ENCODE peak calls at places on chromosome 7, in six cellular contexts. W, H, P, Y, T and F are unnamed samples.

GRCh38 chr7:69635572-69636190 is 37.4 kb downstream of the AUTS2 start:
- DNase-seq in Y (no peak), P (no peak), W (no peak), H (no peak), T (no peak), F (no peak)

GRCh38 chr7:132225216-132226030 is 350.8 kb downstream of the PLXNA4 start:
- DNase-seq in H (peak), T (no peak), W (no peak), P (peak), Y (no peak), F (no peak)

GRCh38 chr7:138907849-138908248 is 73.3 kb downstream of the KIAA1549 start:
- DNase-seq in W (no peak), T (no peak), H (no peak), Y (no peak), P (no peak), F (no peak)

GRCh38 chr7:111138196-111138569 is 47.3 kb downstream of the LRRN3 start:
- DNase-seq in T (no peak), P (no peak), H (no peak), Y (no peak), W (no peak), F (no peak)

GRCh38 chr7:14761506-14762296 is 140.8 kb downstream of the DGKB start:
- DNase-seq in H (no peak), T (no peak), Y (no peak), W (peak), P (no peak), F (no peak)

GRCh38 chr7:29937132-29937531 is 52.5 kb downstream of the SCRN1 start:
- DNase-seq in Y (no peak), T (no peak), W (no peak), P (no peak), H (no peak), F (no peak)

GRCh38 chr7:26155531-26156375 is 3.8 kb downstream of the NFE2L3 start:
- DNase-seq in P (no peak), W (no peak), T (no peak), Y (peak), H (peak), F (no peak)

GRCh38 chr7:129494041-129494440 is 8.3 kb upstream of the SMKR1 start:
- DNase-seq in W (no peak), H (no peak), T (no peak), P (no peak), Y (no peak), F (no peak)

GRCh38 chr7:91164948-91165845 is 99.0 kb upstream of the FZD1 start:
- DNase-seq in Y (no peak), H (no peak), P (no peak), W (no peak), T (no peak), F (no peak)

GRCh38 chr7:155205368-155206285 is 92.1 kb upstream of the INSIG1 start:
- DNase-seq in T (peak), H (no peak), P (peak), Y (peak), W (peak), F (peak)

GRCh38 chr7:16436306-16436705 is 15.0 kb upstream of the CRPPA start:
- DNase-seq in P (no peak), T (no peak), H (no peak), Y (no peak), W (no peak), F (no peak)

GRCh38 chr7:55231736-55232280 is 133.3 kb upstream of the LANCL2 start:
- DNase-seq in W (no peak), Y (no peak), T (no peak), P (no peak), H (no peak), F (no peak)

GRCh38 chr7:23713285-23714235 is 3.5 kb downstream of the STK31 start:
- DNase-seq in H (peak), W (no peak), Y (no peak), P (peak), T (no peak), F (no peak)

GRCh38 chr7:5217851-5218331 is 27.9 kb downstream of the WIPI2 start:
- DNase-seq in W (no peak), P (no peak), Y (peak), H (no peak), T (no peak), F (no peak)

GRCh38 chr7:50926049-50926448 is 143.4 kb upstream of the GRB10 start:
- DNase-seq in P (no peak), H (no peak), W (no peak), T (no peak), Y (no peak), F (no peak)

GRCh38 chr7:142482899-142483658 is 225.2 kb upstream of the PRSS58 start:
- DNase-seq in Y (no peak), W (no peak), H (peak), P (peak), T (no peak), F (peak)

GRCh38 chr7:80284848-80285247 is 150.2 kb downstream of the GNAI1 start:
- DNase-seq in Y (no peak), H (no peak), W (no peak), P (no peak), T (no peak), F (no peak)

GRCh38 chr7:105493928-105494325 is 28.1 kb downstream of the PUS7 start:
- DNase-seq in P (peak), T (no peak), Y (no peak), W (no peak), H (no peak), F (no peak)

GRCh38 chr7:101239191-101239950 is 1.8 kb upstream of the CLDN15 start:
- DNase-seq in T (no peak), Y (no peak), W (no peak), H (no peak), P (no peak), F (no peak)

GRCh38 chr7:152608208-152608607 is 67.7 kb downstream of the XRCC2 start:
- DNase-seq in Y (no peak), P (no peak), W (no peak), T (no peak), H (no peak), F (no peak)

GRCh38 chr7:5607958-5608656 is 173.4 kb downstream of the RNF216 start:
- DNase-seq in W (no peak), T (no peak), Y (no peak), H (no peak), P (no peak), F (no peak)

GRCh38 chr7:112869111-112869774 is 79.0 kb upstream of the TMEM168 start:
- DNase-seq in H (peak), P (peak), W (no peak), T (no peak), Y (no peak), F (peak)

GRCh38 chr7:131554880-131555516 is 1.4 kb downstream of the PODXL start:
- DNase-seq in T (no peak), Y (no peak), H (no peak), P (no peak), W (no peak), F (no peak)

GRCh38 chr7:91912500-91912899 is 28.2 kb upstream of the AKAP9 start:
- DNase-seq in T (no peak), Y (no peak), W (no peak), H (no peak), P (no peak), F (no peak)

GRCh38 chr7:94129443-94130140 is 125.4 kb upstream of the BET1 start:
- DNase-seq in H (peak), P (peak), W (no peak), Y (no peak), T (no peak), F (no peak)

GRCh38 chr7:151038951-151039849 is 9.1 kb upstream of the ASIC3 start:
- DNase-seq in T (no peak), Y (no peak), H (peak), P (peak), W (peak), F (peak)

GRCh38 chr7:151429555-151430331 is 10.2 kb downstream of the CRYGN start:
- DNase-seq in P (no peak), T (peak), H (no peak), Y (peak), W (no peak), F (no peak)

GRCh38 chr7:46705416-46706255 is 784.6 kb upstream of the IGFBP3 start:
- DNase-seq in P (no peak), H (no peak), T (no peak), W (no peak), Y (no peak), F (no peak)

GRCh38 chr7:150927954-150928340 is 50.2 kb downstream of the KCNH2 start:
- DNase-seq in Y (no peak), T (no peak), H (no peak), W (no peak), P (peak), F (peak)

GRCh38 chr7:77434570-77434969 is 18.4 kb upstream of the GSAP start:
- DNase-seq in H (no peak), T (no peak), Y (no peak), W (no peak), P (no peak), F (no peak)

GRCh38 chr7:158021836-158022235 is 565.8 kb downstream of the PTPRN2 start:
- DNase-seq in Y (peak), H (no peak), W (no peak), T (no peak), P (no peak), F (no peak)

GRCh38 chr7:150953061-150953997 is 24.8 kb downstream of the KCNH2 start:
- DNase-seq in H (no peak), Y (no peak), W (no peak), P (no peak), T (no peak), F (peak)

GRCh38 chr7:107697246-107698044 is 36.8 kb downstream of the SLC26A4 start:
- DNase-seq in P (no peak), H (no peak), W (no peak), T (no peak), Y (no peak), F (no peak)

DNA sequence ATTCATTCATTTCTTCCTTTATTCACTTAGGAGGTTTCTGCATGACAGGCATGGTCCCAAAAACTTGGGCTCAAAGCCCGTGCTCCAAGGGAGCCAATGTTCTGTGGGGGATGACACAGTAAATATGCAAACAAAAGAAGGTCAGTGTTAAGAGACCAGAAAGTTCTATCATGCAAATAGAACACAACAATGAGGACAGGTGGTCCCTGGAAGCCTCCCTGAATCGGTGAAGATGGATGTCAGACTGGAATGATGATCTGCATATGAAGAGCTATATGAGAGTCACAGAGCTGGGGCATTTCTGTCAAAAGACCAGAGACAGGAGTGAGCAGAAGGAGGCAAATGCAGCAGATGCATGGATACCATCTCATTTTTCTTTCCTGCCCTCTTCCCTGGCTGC is 129.0 kb downstream of the ABCA13 start:
- DNase-seq in P (no peak), T (no peak), W (no peak), Y (no peak), H (no peak), F (no peak)
- TF ChIP-seq POLR2A in P (no peak), T (no peak), W (no peak), Y (no peak), H (no peak), F (no peak)

GRCh38 chr7:74455933-74456332 is 2.2 kb downstream of the GTF2IRD1 start:
- DNase-seq in W (no peak), T (no peak), H (no peak), P (no peak), Y (no peak), F (no peak)

GRCh38 chr7:74454948-74455804 is 1.5 kb downstream of the GTF2IRD1 start:
- DNase-seq in Y (no peak), P (no peak), W (peak), T (no peak), H (peak), F (no peak)

GRCh38 chr7:74453321-74454011 is at the start of gene GTF2IRD1:
- DNase-seq in Y (no peak), W (peak), P (peak), H (peak), T (no peak), F (peak)

GRCh38 chr7:74452748-74453320 is 872 bp upstream of the GTF2IRD1 start:
- DNase-seq in H (peak), W (no peak), Y (no peak), T (no peak), P (no peak), F (no peak)

GRCh38 chr7:74454059-74454947 is 597 bp downstream of the GTF2IRD1 start:
- DNase-seq in P (no peak), W (no peak), T (no peak), H (no peak), Y (no peak), F (no peak)
- TF ChIP-seq POLR2A in P (no peak), W (peak), T (no peak), H (no peak), Y (no peak), F (no peak)

GRCh38 chr7:43479543-43479942 is 103.4 kb upstream of the STK17A start:
- DNase-seq in W (no peak), H (no peak), T (no peak), P (no peak), Y (no peak), F (no peak)
- TF ChIP-seq POLR2A in W (no peak), H (no peak), T (no peak), P (no peak), Y (no peak), F (no peak)

DNA sequence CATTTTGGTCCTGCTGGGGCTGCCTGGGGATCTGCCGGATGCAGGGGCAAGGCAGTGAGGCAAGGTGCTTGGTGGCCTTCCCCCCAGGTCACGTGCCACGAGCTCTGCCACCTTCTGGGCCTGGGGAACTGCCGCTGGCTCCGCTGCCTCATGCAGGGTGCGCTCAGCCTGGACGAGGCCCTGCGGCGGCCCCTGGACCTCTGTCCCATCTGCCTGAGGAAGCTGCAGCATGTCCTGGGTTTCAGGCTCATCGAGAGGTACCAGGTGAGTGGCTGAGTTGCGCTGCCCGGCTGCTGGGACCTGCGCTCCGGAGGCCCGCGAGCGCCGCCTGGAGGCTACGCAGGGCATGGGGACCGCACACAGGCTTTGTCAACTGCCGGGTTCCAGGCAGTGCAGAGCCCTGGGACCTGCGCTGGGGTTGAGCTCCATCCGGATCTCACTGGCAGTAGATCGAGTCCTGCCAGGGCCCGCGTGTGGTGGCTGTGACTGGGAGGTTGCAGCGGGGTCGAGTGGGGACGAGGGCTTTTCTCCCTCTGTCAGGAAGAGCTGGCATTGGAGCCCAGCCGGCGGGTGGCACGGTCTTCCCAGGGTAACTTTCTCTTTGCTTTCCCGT is 21.7 kb downstream of the AMZ1 start:
- DNase-seq in P (peak), T (peak), Y (no peak), W (no peak), H (peak), F (peak)
- TF ChIP-seq POLR2A in P (no peak), T (peak), Y (no peak), W (no peak), H (no peak), F (no peak)

GRCh38 chr7:137025469-137026175 is 157.2 kb downstream of the CHRM2 start:
- DNase-seq in T (no peak), P (no peak), W (no peak), Y (no peak), H (no peak), F (no peak)

GRCh38 chr7:137018468-137018867 is 150.0 kb downstream of the CHRM2 start:
- DNase-seq in P (no peak), H (no peak), T (no peak), W (no peak), Y (no peak), F (no peak)

GRCh38 chr7:137017221-137017620 is 148.8 kb downstream of the CHRM2 start:
- DNase-seq in W (no peak), T (no peak), H (no peak), P (no peak), Y (no peak), F (no peak)

GRCh38 chr7:137015015-137015414 is 146.6 kb downstream of the CHRM2 start:
- DNase-seq in Y (no peak), P (no peak), H (no peak), T (no peak), W (no peak), F (no peak)

DNA sequence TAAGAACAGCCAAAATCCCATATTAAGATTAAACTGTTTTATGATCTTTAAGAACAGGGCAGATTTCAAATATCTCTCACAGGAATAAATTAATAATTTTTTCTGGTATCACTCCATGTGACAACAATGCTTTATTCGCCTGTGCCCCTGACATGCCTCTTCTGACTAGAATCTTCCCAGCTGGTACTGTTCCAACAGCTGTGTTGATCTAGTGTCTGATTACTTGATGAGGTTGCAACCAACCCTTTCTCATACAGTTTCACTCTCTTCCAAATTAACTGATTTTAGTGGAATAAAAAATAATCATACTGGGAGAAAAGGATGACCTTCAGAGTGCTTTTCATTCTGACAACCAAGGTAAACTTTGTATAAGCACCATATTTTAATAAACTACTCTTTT is 151.9 kb downstream of the CHRM2 start:
- DNase-seq in P (no peak), Y (no peak), H (no peak), T (no peak), W (no peak), F (no peak)
- TF ChIP-seq POLR2A in P (no peak), Y (no peak), H (no peak), T (no peak), W (no peak), F (no peak)

GRCh38 chr7:37921876-37922275 is 1.4 kb downstream of the EPDR1 start:
- DNase-seq in T (no peak), Y (no peak), H (no peak), P (no peak), W (no peak), F (peak)

GRCh38 chr7:37918526-37918925 is 1.9 kb upstream of the SFRP4 start:
- DNase-seq in T (no peak), P (no peak), W (no peak), H (no peak), Y (no peak), F (no peak)

GRCh38 chr7:37921340-37921805 is 933 bp downstream of the EPDR1 start:
- DNase-seq in P (peak), T (no peak), H (peak), Y (no peak), W (no peak), F (peak)

GRCh38 chr7:37920305-37920618 is 178 bp upstream of the EPDR1 start:
- DNase-seq in Y (no peak), P (no peak), T (no peak), W (no peak), H (no peak), F (no peak)

GRCh38 chr7:37920619-37921339 is at the start of gene EPDR1:
- DNase-seq in T (no peak), Y (no peak), H (peak), W (peak), P (peak), F (peak)
- TF ChIP-seq POLR2A in T (no peak), Y (no peak), H (peak), W (peak), P (peak), F (peak)

GRCh38 chr7:585229-585711 is 65.6 kb upstream of the PDGFA start:
- DNase-seq in W (no peak), H (no peak), T (no peak), P (no peak), Y (no peak), F (peak)
- TF ChIP-seq POLR2A in W (no peak), H (no peak), T (no peak), P (no peak), Y (no peak), F (no peak)

GRCh38 chr7:1533255-1533568 is 2.7 kb downstream of the MAFK start:
- DNase-seq in Y (no peak), P (no peak), W (no peak), H (no peak), T (no peak), F (no peak)

GRCh38 chr7:1533569-1534329 is 3.2 kb downstream of the MAFK start:
- DNase-seq in W (peak), Y (no peak), H (no peak), T (no peak), P (peak), F (peak)

GRCh38 chr7:1531979-1532455 is 1.5 kb downstream of the MAFK start:
- DNase-seq in H (no peak), W (no peak), T (no peak), P (peak), Y (no peak), F (peak)

GRCh38 chr7:1531263-1531978 is 919 bp downstream of the MAFK start:
- DNase-seq in W (peak), T (no peak), P (peak), Y (no peak), H (no peak), F (peak)

DNA sequence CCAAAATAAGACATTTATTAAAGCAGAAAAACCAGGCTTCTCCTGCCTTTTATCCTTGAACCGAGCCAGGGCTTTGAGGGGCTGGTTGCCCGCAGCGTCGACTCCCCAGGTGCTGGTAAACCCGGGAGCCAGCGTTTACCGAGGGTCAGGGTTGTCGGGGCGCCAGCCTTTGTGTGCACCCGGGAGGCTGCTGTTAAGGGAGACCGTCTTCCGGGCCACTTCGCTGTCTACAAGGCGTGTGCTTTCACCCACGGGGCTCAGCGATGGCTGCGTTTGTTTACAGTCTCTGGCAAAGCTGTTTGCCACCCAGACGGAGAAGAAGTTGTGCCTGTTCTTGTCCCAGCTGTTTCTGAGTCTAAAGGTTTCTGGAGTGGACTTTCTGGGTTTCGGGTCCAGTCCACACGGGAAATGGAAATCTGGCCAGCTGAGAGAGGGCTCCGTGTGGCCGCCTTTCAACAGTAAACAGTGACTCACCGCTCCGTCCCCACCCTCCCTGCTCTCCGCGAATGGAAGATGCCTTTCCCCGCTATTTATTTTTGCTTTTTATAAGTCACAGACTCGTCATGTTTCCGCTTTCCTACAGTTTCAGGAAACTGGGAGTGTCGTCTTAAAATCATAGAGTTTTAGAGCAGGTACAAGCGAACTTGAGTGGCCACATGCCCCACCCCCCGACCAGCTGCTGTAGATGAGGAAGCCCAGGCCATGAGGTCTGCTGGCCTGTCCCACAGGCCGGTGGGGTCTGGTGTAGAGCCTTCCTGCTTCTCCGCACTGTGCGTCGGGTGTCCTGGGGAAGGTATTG is 2.2 kb downstream of the MAFK start:
- DNase-seq in H (peak), T (no peak), W (peak), Y (peak), P (peak), F (peak)
- TF ChIP-seq POLR2A in H (no peak), T (no peak), W (peak), Y (no peak), P (peak), F (no peak)